ENCODE peak calls at places on chromosome 7, in four cellular contexts. Q, X, H and A are unnamed samples.

GRCh38 chr7:139118234-139118802 is 8.8 kb upstream of the ZC3HAV1 start:
- DNase-seq in X (peak; percentile 83), Q (peak; percentile 56), H (peak; percentile 43), A (peak; percentile 70)

GRCh38 chr7:99560834-99561734 is 2.6 kb downstream of the ZNF655 start:
- DNase-seq in Q (no peak), H (no peak), X (peak; percentile 29), A (no peak)

GRCh38 chr7:112400141-112400540 is 50.1 kb upstream of the IFRD1 start:
- DNase-seq in X (peak; percentile 85), H (no peak), Q (no peak), A (peak; percentile 87)

GRCh38 chr7:82080254-82080924 is 310.5 kb upstream of the HGF start:
- DNase-seq in H (no peak), X (no peak), Q (no peak), A (no peak)

GRCh38 chr7:13411151-13411550 is 578.3 kb downstream of the ETV1 start:
- DNase-seq in H (no peak), X (no peak), Q (no peak), A (no peak)

GRCh38 chr7:2451171-2452073 is 24.8 kb downstream of the GRIFIN start:
- DNase-seq in H (peak; percentile 78), Q (peak; percentile 96), X (peak; percentile 82), A (peak; percentile 86)

GRCh38 chr7:55308186-55308929 is 56.8 kb upstream of the LANCL2 start:
- DNase-seq in Q (no peak), H (no peak), X (peak; percentile 32), A (peak; percentile 82)

GRCh38 chr7:14806886-14807285 is 95.7 kb downstream of the DGKB start:
- DNase-seq in X (no peak), Q (no peak), H (no peak), A (peak; percentile 65)

GRCh38 chr7:154842608-154843007 is 160.3 kb downstream of the PAXIP1 start:
- DNase-seq in X (peak; percentile 0), H (no peak), Q (no peak), A (no peak)

GRCh38 chr7:32039000-32039756 is 31.0 kb downstream of the PDE1C start:
- DNase-seq in Q (peak; percentile 61), X (peak; percentile 17), H (no peak), A (no peak)

GRCh38 chr7:123977081-123977480 is 52.0 kb downstream of the SPAM1 start:
- DNase-seq in X (no peak), H (no peak), Q (no peak), A (no peak)

GRCh38 chr7:32142649-32143048 is 72.4 kb upstream of the PDE1C start:
- DNase-seq in H (no peak), X (peak; percentile 75), Q (no peak), A (peak; percentile 57)

GRCh38 chr7:36945612-36946400 is 221.5 kb upstream of the AOAH start:
- DNase-seq in X (no peak), H (no peak), Q (no peak), A (no peak)

GRCh38 chr7:45256309-45256708 is 98.7 kb downstream of the RAMP3 start:
- DNase-seq in H (no peak), X (no peak), Q (no peak), A (no peak)

GRCh38 chr7:85065306-85065705 is 121.5 kb downstream of the SEMA3D start:
- DNase-seq in H (no peak), Q (no peak), X (no peak), A (peak; percentile 2)

GRCh38 chr7:76393116-76394031 is 16.1 kb downstream of the SSC4D start:
- DNase-seq in X (peak; percentile 89), Q (peak; percentile 97), H (peak; percentile 87), A (peak; percentile 96)

GRCh38 chr7:112770051-112770450 is 20.1 kb downstream of the TMEM168 start:
- DNase-seq in H (no peak), Q (no peak), X (peak; percentile 37), A (no peak)

GRCh38 chr7:19944363-19945120 is 171.1 kb upstream of the TMEM196 start:
- DNase-seq in H (no peak), Q (no peak), X (peak; percentile 10), A (no peak)

GRCh38 chr7:73428697-73429005 is 4.9 kb upstream of the FZD9 start:
- DNase-seq in H (no peak), Q (no peak), X (no peak), A (no peak)

GRCh38 chr7:140275069-140275961 is 98.5 kb upstream of the KDM7A start:
- DNase-seq in X (no peak), Q (no peak), H (no peak), A (peak; percentile 37)

GRCh38 chr7:99234185-99234584 is 26.3 kb upstream of the KPNA7 start:
- DNase-seq in Q (no peak), H (no peak), X (no peak), A (no peak)

GRCh38 chr7:31028417-31028988 is 23.6 kb upstream of the ADCYAP1R1 start:
- DNase-seq in H (no peak), X (no peak), Q (no peak), A (no peak)

GRCh38 chr7:76262683-76263402 is 39.6 kb upstream of the HSPB1 start:
- DNase-seq in H (no peak), X (peak; percentile 73), Q (peak; percentile 92), A (peak; percentile 84)

GRCh38 chr7:73596191-73597065 is 18.0 kb upstream of the TBL2 start:
- DNase-seq in Q (no peak), H (no peak), X (no peak), A (no peak)